ENCODE peak calls at places on chromosomes 13 and 19, in seven cellular contexts. S is iPS-NIHi11; G is GM13977; D is psoas muscle; F is central memory CD4-positive, alpha-beta T cell; R is HuH-7; X is stimulated activated CD4-positive, alpha-beta T cell treated with anti-CD3 and anti-CD28 coated beads, Interleukin-2, amount 100 ng/mL, for 48 hours. L is an unnamed sample.

GRCh38 chr13:98411617-98412310 is 165.1 kb downstream of the STK24 start:
- DNase-seq in S (no peak), G (no peak), D (peak), F (no peak), R (no peak), X (no peak), L (no peak)

GRCh38 chr13:79346300-79346914 is 59.6 kb downstream of the RBM26 start:
- DNase-seq in S (no peak), G (no peak), D (no peak), F (no peak), R (no peak), X (no peak), L (no peak)

GRCh38 chr13:77729502-77730221 is 32.2 kb downstream of the SLAIN1 start:
- DNase-seq in S (no peak), G (peak), D (no peak), F (no peak), R (no peak), X (no peak), L (no peak)

GRCh38 chr19:49536921-49537462 is 9.2 kb downstream of the RCN3 start:
- DNase-seq in S (no peak), G (no peak), D (no peak), F (no peak), R (no peak), X (no peak), L (no peak)

GRCh38 chr19:869245-870177 is 10.0 kb downstream of the CFD start:
- DNase-seq in S (no peak), G (no peak), D (peak), F (no peak), R (no peak), X (no peak), L (no peak)

GRCh38 chr13:66855110-66855509 is 375.0 kb downstream of the PCDH9 start:
- DNase-seq in S (no peak), G (no peak), D (no peak), F (no peak), R (no peak), X (no peak), L (no peak)

GRCh38 chr13:72561791-72562190 is 165.6 kb downstream of the MZT1 start:
- DNase-seq in S (no peak), G (no peak), D (no peak), F (no peak), R (no peak), X (no peak), L (no peak)

GRCh38 chr13:113906566-113906965 is 42.7 kb upstream of the GAS6 start:
- DNase-seq in S (no peak), G (no peak), D (no peak), F (no peak), R (no peak), X (no peak), L (peak)